ENCODE peak calls at places on chromosomes 11 and 22, in seven cellular contexts. N is MM.1S, O is neural progenitor cell, F is GM23248, J is HCT116, H is OCI-LY7, B is hepatocyte. E is an unnamed sample.

GRCh38 chr11:78071717-78072116 is 7.9 kb downstream of the NDUFC2 start:
- DNase-seq in N (no peak), O (no peak), F (no peak), J (no peak), H (no peak), B (no peak), E (no peak)

GRCh38 chr11:57461841-57462489 is 1.6 kb downstream of the RTN4RL2 start:
- DNase-seq in N (no peak), O (no peak), F (no peak), J (no peak), H (no peak), B (no peak), E (no peak)

GRCh38 chr11:73099512-73100266 is 42.4 kb downstream of the FCHSD2 start:
- DNase-seq in N (no peak), O (no peak), F (no peak), J (no peak), H (no peak), B (no peak), E (no peak)

GRCh38 chr11:72581067-72581466 is 93.2 kb downstream of the PDE2A start:
- DNase-seq in N (no peak), O (no peak), F (no peak), J (no peak), H (no peak), B (no peak), E (no peak)

GRCh38 chr11:77068461-77069335 is 1.9 kb downstream of the CAPN5 start:
- DNase-seq in N (no peak), O (no peak), F (no peak), J (no peak), H (no peak), B (no peak), E (no peak)

GRCh38 chr11:128837627-128838026 is 29.5 kb downstream of the KCNJ1 start:
- DNase-seq in N (no peak), O (no peak), F (no peak), J (no peak), H (peak; percentile 33), B (no peak), E (no peak)

GRCh38 chr11:111775024-111775710 is 9.0 kb upstream of the PPP2R1B start:
- DNase-seq in N (no peak), O (no peak), F (peak; percentile 21), J (no peak), H (no peak), B (no peak), E (peak; percentile 41)

GRCh38 chr11:98940913-98941312 is 79.8 kb upstream of the CNTN5 start:
- DNase-seq in N (no peak), O (peak; percentile 11), F (no peak), J (no peak), H (no peak), B (peak; percentile 16), E (peak; percentile 64)

GRCh38 chr11:86773878-86774277 is 26.5 kb upstream of the PRSS23 start:
- DNase-seq in N (no peak), O (no peak), F (no peak), J (no peak), H (no peak), B (no peak), E (no peak)

GRCh38 chr11:71232364-71232763 is 20.0 kb downstream of the SHANK2 start:
- DNase-seq in N (no peak), O (no peak), F (no peak), J (no peak), H (no peak), B (no peak), E (no peak)

GRCh38 chr11:36073411-36074203 is 129.7 kb downstream of the LDLRAD3 start:
- DNase-seq in N (no peak), O (peak; percentile 45), F (peak; percentile 69), J (no peak), H (no peak), B (peak; percentile 52), E (peak; percentile 3)

GRCh38 chr11:8294251-8294935 is 30.7 kb upstream of the LMO1 start:
- DNase-seq in N (no peak), O (peak; percentile 0), F (no peak), J (no peak), H (no peak), B (no peak), E (no peak)

GRCh38 chr22:50119768-50120251 is 30.0 kb downstream of the MOV10L1 start:
- DNase-seq in N (no peak), O (no peak), F (no peak), J (no peak), H (no peak), B (no peak), E (no peak)

GRCh38 chr11:75260396-75260795 is 19.8 kb downstream of the TPBGL start:
- DNase-seq in N (no peak), O (no peak), F (no peak), J (no peak), H (no peak), B (no peak), E (no peak)

GRCh38 chr11:120622189-120622912 is 110.8 kb downstream of the GRIK4 start:
- DNase-seq in N (peak; percentile 83), O (no peak), F (no peak), J (no peak), H (peak; percentile 43), B (no peak), E (peak; percentile 22)

GRCh38 chr11:128685383-128686044 is 8.4 kb upstream of the FLI1 start:
- DNase-seq in N (no peak), O (no peak), F (no peak), J (no peak), H (no peak), B (no peak), E (no peak)

GRCh38 chr22:36334838-36335603 is 52.7 kb downstream of the MYH9 start:
- DNase-seq in N (no peak), O (peak; percentile 78), F (peak; percentile 85), J (no peak), H (no peak), B (peak; percentile 48), E (peak; percentile 41)

GRCh38 chr22:36332623-36333331 is 55.0 kb downstream of the MYH9 start:
- DNase-seq in N (peak; percentile 78), O (no peak), F (peak; percentile 45), J (no peak), H (peak; percentile 36), B (peak; percentile 71), E (peak; percentile 89)

GRCh38 chr22:36334081-36334831 is 53.5 kb downstream of the MYH9 start:
- DNase-seq in N (no peak), O (peak; percentile 45), F (no peak), J (no peak), H (peak; percentile 45), B (no peak), E (no peak)

GRCh38 chr22:36331912-36332622 is 55.7 kb downstream of the MYH9 start:
- DNase-seq in N (peak; percentile 69), O (no peak), F (peak; percentile 53), J (no peak), H (peak; percentile 71), B (peak; percentile 47), E (peak; percentile 68)

DNA sequence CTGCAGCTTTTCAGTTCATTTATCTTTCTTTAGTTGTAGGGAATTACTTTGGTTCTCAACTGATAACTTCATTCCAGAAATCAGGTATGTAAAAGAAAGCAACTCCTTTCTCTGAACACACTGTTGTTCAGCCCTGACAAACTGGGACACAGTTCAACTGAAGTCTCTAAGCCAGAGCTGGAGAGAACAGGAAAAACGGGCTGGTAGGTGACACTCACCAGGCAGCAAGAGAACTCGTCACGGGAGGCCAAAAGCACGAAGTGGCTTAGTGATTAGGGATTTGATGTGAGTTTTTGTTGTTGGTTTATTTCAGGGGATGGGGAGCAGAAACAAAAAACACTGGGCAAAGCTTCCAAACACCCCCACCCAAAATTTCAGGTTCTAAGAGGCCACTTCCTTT is 54.1 kb downstream of the MYH9 start:
- DNase-seq in N (peak; percentile 10), O (no peak), F (no peak), J (no peak), H (no peak), B (peak; percentile 46), E (peak; percentile 86)
- H3K4me3 ChIP-seq in N (no peak overlapping the region), O (no peak overlapping the region), F (no peak overlapping the region), J (no peak overlapping the region), H (no peak overlapping the region), B (no peak overlapping the region), E (peak overlapping the region; percentile 55)

DNA sequence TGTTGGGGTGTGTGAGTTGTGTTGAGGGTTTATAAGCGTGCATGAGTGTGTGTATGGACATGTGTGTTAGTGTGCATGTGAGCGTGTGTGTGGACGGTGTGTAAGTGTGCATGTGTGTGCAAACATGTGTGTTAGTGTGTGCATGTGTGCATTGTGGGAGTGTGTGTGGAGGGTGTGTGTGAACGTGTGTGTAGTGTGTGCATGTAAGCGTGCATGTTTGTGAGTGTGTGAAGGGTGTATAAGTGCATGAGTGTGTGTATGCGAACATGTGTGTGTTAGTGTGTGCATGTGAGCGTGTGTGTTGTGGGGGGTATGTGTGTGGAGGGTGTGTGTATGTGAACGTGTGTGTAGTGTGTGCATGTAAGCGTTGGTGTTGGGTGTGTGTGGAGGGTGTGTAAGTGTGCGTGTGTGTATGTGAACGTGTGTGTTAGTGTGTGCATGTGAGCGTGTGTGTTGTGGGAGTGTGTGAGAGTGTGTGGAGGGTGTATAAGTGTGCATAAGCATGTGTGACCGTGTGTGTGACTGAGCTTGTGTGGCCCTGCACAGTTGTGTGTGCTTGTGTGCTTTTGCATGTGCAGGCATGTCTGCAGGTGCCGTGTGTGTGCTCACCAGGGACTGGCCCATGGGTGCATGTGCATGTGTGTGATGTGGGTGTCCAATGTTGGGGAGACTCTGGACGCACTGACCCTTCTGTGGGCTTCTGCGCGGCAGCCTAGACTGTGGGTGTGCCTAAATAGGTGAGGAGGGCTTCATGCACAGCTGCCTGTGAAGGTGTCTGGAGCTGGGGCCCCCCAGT is 866.2 kb downstream of the TBC1D22A start:
- DNase-seq in N (no peak), O (no peak), F (no peak), J (no peak), H (no peak), B (no peak), E (no peak)
- H3K9me3 ChIP-seq in N (no peaks in the 10 kb centered on the region), O (no peaks in the 10 kb centered on the region), F (no peaks in the 10 kb centered on the region), J (peaks cover 4% of the 10 kb centered on the region), H (no peaks in the 10 kb centered on the region), B (no peaks in the 10 kb centered on the region), E (no peaks in the 10 kb centered on the region)

GRCh38 chr11:44112083-44112865 is 16.8 kb downstream of the EXT2 start:
- DNase-seq in N (no peak), O (no peak), F (peak; percentile 88), J (no peak), H (no peak), B (peak; percentile 55), E (peak; percentile 29)
- TF ChIP-seq EZH2phosphoT487 in N (no peak), O (no peak), F (no peak), J (no peak), H (no peak), B (no peak), E (no peak)

GRCh38 chr11:561148-562003 is 606 bp downstream of the RASSF7 start:
- DNase-seq in N (peak; percentile 17), O (no peak), F (peak; percentile 53), J (no peak), H (no peak), B (peak; percentile 90), E (peak; percentile 66)

GRCh38 chr11:560305-561147 is at the start of the genes LMNTD2 and RASSF7:
- DNase-seq in N (peak; percentile 94), O (peak; percentile 98), F (peak; percentile 89), J (peak; percentile 76), H (peak; percentile 97), B (peak; percentile 98), E (peak; percentile 89)

GRCh38 chr11:559020-559620 is 1.4 kb downstream of the LMNTD2 start:
- DNase-seq in N (peak; percentile 1), O (no peak), F (no peak), J (no peak), H (peak; percentile 54), B (no peak), E (no peak)

GRCh38 chr11:558503-558902 is 2.0 kb downstream of the LMNTD2 start:
- DNase-seq in N (no peak), O (no peak), F (no peak), J (no peak), H (no peak), B (no peak), E (no peak)

GRCh38 chr11:559712-560304 is 730 bp downstream of the LMNTD2 start:
- DNase-seq in N (no peak), O (no peak), F (no peak), J (peak; percentile 44), H (no peak), B (no peak), E (no peak)
- H3K4me3 ChIP-seq in N (peak overlapping the region; percentile 84), O (peak overlapping the region; percentile 100), F (no peak overlapping the region), J (peak overlapping the region; percentile 72), H (peak overlapping the region; percentile 73), B (no peak overlapping the region), E (peak overlapping the region; percentile 59)